ENCODE peak calls at places on chromosome 18, in six cellular contexts. R, P, W, A, B and I are unnamed samples.

GRCh38 chr18:2518473-2518872 is 52.8 kb downstream of the METTL4 start:
- DNase-seq in P (no peak), A (no peak), W (no peak), R (no peak), B (no peak), I (no peak)

GRCh38 chr18:27363918-27364317 is 178.8 kb upstream of the CHST9 start:
- DNase-seq in R (no peak), W (no peak), P (no peak), B (no peak), A (no peak), I (no peak)

GRCh38 chr18:5251117-5251516 is 44.4 kb downstream of the ZBTB14 start:
- DNase-seq in R (no peak), W (no peak), B (no peak), A (no peak), P (no peak), I (no peak)

GRCh38 chr18:44298566-44298965 is 382.1 kb upstream of the SETBP1 start:
- DNase-seq in B (no peak), R (no peak), A (no peak), P (no peak), W (no peak), I (no peak)

GRCh38 chr18:54215069-54215468 is 9.4 kb downstream of the MBD2 start:
- DNase-seq in P (peak; percentile 76), A (no peak), W (no peak), R (no peak), B (no peak), I (no peak)

GRCh38 chr18:616380-616995 is 19.7 kb downstream of the CLUL1 start:
- DNase-seq in B (no peak), W (no peak), A (no peak), R (peak; percentile 36), P (peak; percentile 73), I (peak; percentile 21)

GRCh38 chr18:78510636-78511035 is 469.0 kb upstream of the SALL3 start:
- DNase-seq in B (no peak), W (no peak), P (no peak), R (no peak), A (no peak), I (no peak)

GRCh38 chr18:72762505-72763122 is 105.2 kb downstream of the NETO1 start:
- DNase-seq in W (no peak), A (peak; percentile 2), P (peak; percentile 76), B (peak; percentile 4), R (peak; percentile 6), I (peak; percentile 32)

GRCh38 chr18:43077510-43078290 is 37.8 kb downstream of the RIT2 start:
- DNase-seq in R (no peak), B (no peak), A (no peak), W (no peak), P (no peak), I (no peak)

GRCh38 chr18:62555135-62555534 is 32.3 kb downstream of the ZCCHC2 start:
- DNase-seq in P (peak; percentile 49), W (no peak), B (no peak), A (no peak), R (peak; percentile 6), I (no peak)

GRCh38 chr18:58611471-58612131 is 17.3 kb downstream of the ALPK2 start:
- DNase-seq in P (no peak), R (no peak), B (no peak), A (peak; percentile 15), W (no peak), I (no peak)

DNA sequence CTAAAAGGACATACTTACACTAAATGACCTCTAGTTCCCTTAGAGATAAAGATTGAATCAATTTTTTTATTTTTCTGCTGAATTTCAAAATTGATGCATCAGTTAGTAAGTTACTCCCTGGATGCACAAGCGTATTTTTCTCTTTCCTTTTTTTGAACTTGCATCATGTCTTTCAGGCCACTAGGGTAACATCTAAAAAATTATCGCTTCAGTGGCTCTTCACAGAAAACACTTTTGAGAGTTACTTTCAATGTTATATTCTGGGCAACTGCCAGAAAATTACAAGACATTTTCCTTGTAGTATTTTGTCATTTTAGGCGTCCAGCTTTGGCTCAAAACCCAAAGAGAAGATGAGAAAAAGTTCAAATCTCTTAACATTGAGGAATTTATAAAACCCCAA is 59.8 kb downstream of the DSEL start:
- DNase-seq in A (no peak), W (no peak), B (no peak), P (peak; percentile 19), R (no peak), I (no peak)
- TF ChIP-seq CTCF in A (no peak), W (no peak), B (peak; percentile 41), P (no peak), R (no peak), I (no peak)

GRCh38 chr18:67232991-67233390 is 283.5 kb downstream of the DSEL start:
- DNase-seq in P (no peak), R (no peak), B (no peak), W (no peak), A (no peak), I (no peak)

GRCh38 chr18:67232406-67232805 is 284.1 kb downstream of the DSEL start:
- DNase-seq in R (no peak), W (no peak), A (no peak), P (peak; percentile 54), B (no peak), I (no peak)
- TF ChIP-seq CTCF in R (no peak), W (no peak), A (no peak), P (no peak), B (no peak), I (no peak)

GRCh38 chr18:22422909-22423548 is 5.3 kb upstream of the CTAGE1 start:
- DNase-seq in P (peak; percentile 46), A (no peak), B (no peak), W (no peak), R (no peak), I (no peak)
- TF ChIP-seq CTCF in P (no peak), A (no peak), B (no peak), W (no peak), R (no peak), I (no peak)

DNA sequence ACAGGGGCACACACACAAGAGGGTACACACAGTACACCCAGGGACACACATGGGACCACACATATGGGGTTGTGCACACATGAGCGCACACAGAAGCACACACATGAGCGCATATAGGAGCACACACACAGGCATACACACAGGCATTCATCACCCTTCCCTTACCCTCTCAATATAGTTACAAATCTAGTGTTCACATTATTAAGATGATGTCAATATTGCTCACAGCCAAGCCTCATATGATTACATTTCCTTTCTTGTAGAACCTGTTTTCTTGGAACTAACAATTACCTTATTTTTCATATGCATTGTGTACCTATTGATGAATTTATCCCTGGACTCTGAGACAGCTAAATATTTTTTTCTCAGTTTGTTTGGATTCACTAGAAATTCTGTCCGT is 156.7 kb downstream of the FHOD3 start:
- DNase-seq in A (no peak), W (no peak), B (no peak), R (no peak), P (no peak), I (no peak)
- TF ChIP-seq CTCF in A (no peak), W (no peak), B (no peak), R (no peak), P (no peak), I (no peak)

DNA sequence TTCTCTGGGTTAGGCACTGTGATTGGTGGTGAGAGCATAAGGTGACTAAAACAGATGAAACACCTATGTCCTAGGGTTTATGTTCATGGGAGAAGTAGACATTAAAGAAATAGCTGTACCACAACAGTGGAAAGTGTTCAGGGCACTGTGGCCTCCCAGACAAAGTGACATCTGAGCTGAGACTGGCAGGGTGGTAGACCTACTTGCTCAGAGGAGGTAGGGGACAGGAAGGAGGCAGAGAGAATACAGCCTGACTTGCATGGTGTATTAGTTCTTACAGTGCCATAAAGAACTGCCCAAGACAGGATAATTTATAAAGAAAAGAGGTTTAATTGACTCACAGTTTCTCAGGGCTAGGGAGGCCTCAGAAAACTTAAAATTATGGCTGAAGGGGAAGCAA is 82.6 kb downstream of the MAPRE2 start:
- DNase-seq in P (no peak), W (no peak), R (no peak), B (no peak), A (no peak), I (no peak)
- TF ChIP-seq CTCF in P (no peak), W (no peak), R (no peak), B (no peak), A (no peak), I (no peak)

GRCh38 chr18:8952796-8953760 is 149.4 kb upstream of the NDUFV2 start:
- DNase-seq in W (no peak), R (no peak), B (no peak), P (peak; percentile 84), A (no peak), I (no peak)
- TF ChIP-seq CTCF in W (no peak), R (no peak), B (no peak), P (no peak), A (no peak), I (no peak)

DNA sequence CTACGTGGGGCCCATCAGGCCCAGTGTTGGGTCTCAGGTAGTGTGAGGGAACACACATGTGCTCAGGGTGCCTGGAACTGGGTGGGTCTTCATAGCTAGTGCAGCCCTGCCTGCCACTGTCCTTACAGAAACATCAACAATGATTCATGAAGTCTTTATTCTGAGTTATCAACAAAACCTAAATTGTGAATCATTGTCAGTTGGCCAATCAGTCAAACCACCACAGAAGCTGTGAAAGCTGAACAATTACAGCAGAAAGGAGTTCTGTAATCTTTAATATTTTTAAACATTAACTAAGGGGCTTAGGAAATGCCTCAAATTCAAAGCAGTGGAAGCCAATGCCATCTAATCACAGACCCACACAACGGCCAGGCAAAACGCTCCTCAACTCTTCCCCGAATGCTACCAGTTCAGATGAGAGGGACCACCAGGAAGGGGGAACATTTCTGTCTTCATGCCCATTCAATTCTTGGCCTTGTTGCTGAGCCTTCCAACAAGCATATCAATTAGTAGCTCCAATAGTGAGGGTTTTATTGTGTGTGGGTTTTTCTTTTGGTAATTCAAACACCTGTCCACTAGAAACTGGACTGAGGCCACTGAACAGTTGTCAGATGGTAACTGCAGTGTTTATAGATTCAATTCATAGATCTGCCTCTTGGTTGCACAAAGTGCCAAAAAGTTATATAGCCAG is 83.0 kb upstream of the ZNF521 start:
- DNase-seq in P (no peak), A (no peak), B (no peak), R (no peak), W (no peak), I (no peak)
- TF ChIP-seq CTCF in P (no peak), A (no peak), B (no peak), R (no peak), W (no peak), I (no peak)

GRCh38 chr18:49024808-49025361 is 74.1 kb upstream of the SMAD7 start:
- DNase-seq in P (no peak), B (no peak), A (no peak), R (no peak), W (no peak), I (no peak)

GRCh38 chr18:49023281-49023937 is 72.6 kb upstream of the SMAD7 start:
- DNase-seq in B (no peak), W (peak; percentile 71), A (no peak), R (no peak), P (no peak), I (no peak)

GRCh38 chr18:49022311-49023280 is 71.8 kb upstream of the SMAD7 start:
- DNase-seq in R (no peak), B (no peak), W (no peak), P (no peak), A (no peak), I (no peak)

GRCh38 chr18:49024408-49024807 is 73.6 kb upstream of the SMAD7 start:
- DNase-seq in B (no peak), P (no peak), R (no peak), W (no peak), A (no peak), I (no peak)

DNA sequence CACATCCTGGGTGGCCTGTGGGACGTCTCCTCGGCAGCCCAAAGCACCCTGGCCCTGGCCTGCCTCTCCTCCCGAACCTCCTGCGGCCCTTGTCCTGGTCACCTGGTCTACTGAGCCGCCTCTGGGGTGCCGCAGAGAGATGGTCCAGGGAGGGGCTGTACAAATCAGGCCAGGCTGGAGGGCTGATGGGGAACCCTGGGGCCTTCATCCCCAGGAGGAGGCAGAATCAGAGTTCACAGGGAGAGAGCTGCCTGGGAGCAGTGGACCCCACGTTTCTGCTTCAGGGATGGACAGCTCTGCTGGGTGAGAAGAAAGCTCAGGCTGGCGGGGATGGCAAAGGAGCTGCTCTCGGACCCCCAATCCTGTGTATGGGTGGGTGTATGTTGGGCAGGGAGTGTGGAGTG is 73.2 kb upstream of the SMAD7 start:
- DNase-seq in B (no peak), R (no peak), P (no peak), A (no peak), W (no peak), I (no peak)
- TF ChIP-seq CTCF in B (no peak), R (no peak), P (no peak), A (no peak), W (no peak), I (no peak)